ENCODE peak calls at places on chromosomes 4 and X, in six cellular contexts. D is AG08395; H is effector memory CD4-positive, alpha-beta T cell; U is substantia nigra; M is left ventricle myocardium superior; W is NCI-H1092. Y is an unnamed sample.

GRCh38 chr4:142272452-142272851 is 573.6 kb downstream of the INPP4B start:
- DNase-seq in D (no peak), H (no peak), U (no peak), M (no peak), W (no peak), Y (no peak)

GRCh38 chr4:91653067-91653466 is 650.7 kb upstream of the GRID2 start:
- DNase-seq in D (no peak), H (no peak), U (no peak), M (no peak), W (no peak), Y (no peak)

GRCh38 chr4:88792821-88793220 is 95.2 kb upstream of the NAP1L5 start:
- DNase-seq in D (no peak), H (no peak), U (no peak), M (no peak), W (no peak), Y (no peak)

GRCh38 chrX:107716816-107717700 is 58.5 kb downstream of the TSC22D3 start:
- DNase-seq in D (peak), H (peak), U (peak), M (peak), W (no peak), Y (peak)

GRCh38 chr4:99383381-99383780 is 30.8 kb upstream of the ADH1C start:
- DNase-seq in D (no peak), H (no peak), U (no peak), M (no peak), W (no peak), Y (no peak)

GRCh38 chr4:130026185-130026584 is 930.2 kb downstream of the C4orf33 start:
- DNase-seq in D (no peak), H (no peak), U (no peak), M (no peak), W (peak), Y (no peak)

GRCh38 chr4:110049951-110050925 is 137.6 kb downstream of the EGF start:
- DNase-seq in D (peak), H (peak), U (peak), M (no peak), W (peak), Y (peak)

GRCh38 chr4:76898949-76899640 is 1.2 kb upstream of the SOWAHB start:
- DNase-seq in D (no peak), H (no peak), U (no peak), M (no peak), W (no peak), Y (no peak)

GRCh38 chrX:46647251-46647650 is 73.7 kb downstream of the CHST7 start:
- DNase-seq in D (no peak), H (no peak), U (no peak), M (no peak), W (no peak), Y (no peak)

GRCh38 chr4:113823291-113823659 is 61.7 kb upstream of the CAMK2D start:
- DNase-seq in D (no peak), H (no peak), U (no peak), M (no peak), W (no peak), Y (peak)

GRCh38 chr4:2768921-2769336 is 12.8 kb upstream of the TNIP2 start:
- DNase-seq in D (no peak), H (no peak), U (no peak), M (no peak), W (no peak), Y (no peak)

GRCh38 chr4:4981827-4982226 is 37.4 kb downstream of the CYTL1 start:
- DNase-seq in D (no peak), H (no peak), U (no peak), M (no peak), W (no peak), Y (no peak)

GRCh38 chr4:161332696-161333095 is 831.1 kb downstream of the FSTL5 start:
- DNase-seq in D (no peak), H (no peak), U (no peak), M (no peak), W (no peak), Y (no peak)

GRCh38 chr4:56197387-56197786 is 189.9 kb downstream of the AASDH start:
- DNase-seq in D (no peak), H (no peak), U (no peak), M (no peak), W (no peak), Y (peak)

GRCh38 chrX:8848921-8849320 is 47.7 kb upstream of the FAM9A start:
- DNase-seq in D (peak), H (no peak), U (no peak), M (no peak), W (no peak), Y (no peak)

GRCh38 chr4:77203380-77204197 is 46.6 kb downstream of the CCNG2 start:
- DNase-seq in D (peak), H (peak), U (peak), M (peak), W (peak), Y (peak)

GRCh38 chr4:102437111-102437510 is 64.0 kb upstream of the NFKB1 start:
- DNase-seq in D (no peak), H (no peak), U (no peak), M (no peak), W (no peak), Y (peak)

GRCh38 chr4:183674153-183674552 is 15.1 kb downstream of the TRAPPC11 start:
- DNase-seq in D (no peak), H (no peak), U (no peak), M (no peak), W (no peak), Y (peak)

GRCh38 chr4:153131478-153132069 is 72.7 kb upstream of the TRIM2 start:
- DNase-seq in D (peak), H (no peak), U (peak), M (no peak), W (no peak), Y (no peak)

GRCh38 chr4:129623233-129623632 is 527.3 kb downstream of the C4orf33 start:
- DNase-seq in D (no peak), H (no peak), U (no peak), M (no peak), W (no peak), Y (peak)

GRCh38 chrX:71143508-71143907 is 1.1 kb upstream of the NLGN3 start:
- DNase-seq in D (peak), H (no peak), U (peak), M (peak), W (no peak), Y (no peak)

GRCh38 chrX:75547783-75548182 is 24.9 kb upstream of the ZDHHC15 start:
- DNase-seq in D (no peak), H (no peak), U (no peak), M (peak), W (no peak), Y (no peak)

Y was measured in NB4.